ENCODE peak calls at places on chromosomes 1 and 21, in seven cellular contexts. One of them, this sample, is unnamed.

GRCh38 chr1:205664399-205665108 is 15.8 kb downstream of the SLC45A3 start:
- DNase-seq in Panc1: no peak
- DNase-seq in H1: no peak
- DNase-seq in upper lobe of left lung: peak
- DNase-seq in prostate gland: no peak
- DNase-seq in K562: no peak
- DNase-seq in spleen: no peak
- DNase-seq in this sample: peak

GRCh38 chr1:226549937-226550670 is 1.5 kb downstream of the STUM start:
- DNase-seq in Panc1: no peak
- DNase-seq in H1: peak
- DNase-seq in upper lobe of left lung: peak
- DNase-seq in prostate gland: peak
- DNase-seq in K562: peak
- DNase-seq in spleen: no peak
- DNase-seq in this sample: peak

GRCh38 chr1:205645494-205645893 is 13.7 kb upstream of the ELK4 start:
- DNase-seq in Panc1: no peak
- DNase-seq in H1: no peak
- DNase-seq in upper lobe of left lung: no peak
- DNase-seq in prostate gland: no peak
- DNase-seq in K562: no peak
- DNase-seq in spleen: no peak
- DNase-seq in this sample: no peak

GRCh38 chr1:210394281-210394798 is 65.6 kb downstream of the HHAT start:
- DNase-seq in Panc1: no peak
- DNase-seq in H1: no peak
- DNase-seq in upper lobe of left lung: no peak
- DNase-seq in prostate gland: no peak
- DNase-seq in K562: no peak
- DNase-seq in spleen: no peak
- DNase-seq in this sample: no peak

GRCh38 chr21:36236052-36236730 is 79.6 kb downstream of the DOP1B start:
- DNase-seq in Panc1: no peak
- DNase-seq in H1: no peak
- DNase-seq in upper lobe of left lung: no peak
- DNase-seq in prostate gland: no peak
- DNase-seq in K562: no peak
- DNase-seq in spleen: peak
- DNase-seq in this sample: no peak

GRCh38 chr21:22900511-22900910 is 1902.3 kb downstream of the NCAM2 start:
- DNase-seq in Panc1: no peak
- DNase-seq in H1: no peak
- DNase-seq in upper lobe of left lung: no peak
- DNase-seq in prostate gland: no peak
- DNase-seq in K562: no peak
- DNase-seq in spleen: no peak
- DNase-seq in this sample: no peak

GRCh38 chr1:38087676-38088075 is 41.1 kb upstream of the POU3F1 start:
- DNase-seq in Panc1: no peak
- DNase-seq in H1: no peak
- DNase-seq in upper lobe of left lung: no peak
- DNase-seq in prostate gland: no peak
- DNase-seq in K562: no peak
- DNase-seq in spleen: peak
- DNase-seq in this sample: no peak

GRCh38 chr1:18532390-18533170 is 51.9 kb downstream of the KLHDC7A start:
- DNase-seq in Panc1: no peak
- DNase-seq in H1: peak
- DNase-seq in upper lobe of left lung: no peak
- DNase-seq in prostate gland: no peak
- DNase-seq in K562: no peak
- DNase-seq in spleen: peak
- DNase-seq in this sample: no peak

GRCh38 chr1:74811421-74812179 is 78.6 kb downstream of the TYW3 start:
- DNase-seq in Panc1: no peak
- DNase-seq in H1: no peak
- DNase-seq in upper lobe of left lung: no peak
- DNase-seq in prostate gland: no peak
- DNase-seq in K562: no peak
- DNase-seq in spleen: no peak
- DNase-seq in this sample: no peak

GRCh38 chr21:28268685-28269084 is 724.0 kb downstream of the LTN1 start:
- DNase-seq in Panc1: no peak
- DNase-seq in H1: no peak
- DNase-seq in upper lobe of left lung: no peak
- DNase-seq in prostate gland: no peak
- DNase-seq in K562: no peak
- DNase-seq in spleen: no peak
- DNase-seq in this sample: no peak

GRCh38 chr1:25628741-25629421 is 12.3 kb downstream of the MAN1C1 start:
- DNase-seq in Panc1: no peak
- DNase-seq in H1: no peak
- DNase-seq in upper lobe of left lung: no peak
- DNase-seq in prostate gland: no peak
- DNase-seq in K562: no peak
- DNase-seq in spleen: no peak
- DNase-seq in this sample: no peak

GRCh38 chr1:25631750-25632495 is 15.3 kb downstream of the MAN1C1 start:
- DNase-seq in Panc1: no peak
- DNase-seq in H1: peak
- DNase-seq in upper lobe of left lung: no peak
- DNase-seq in prostate gland: no peak
- DNase-seq in K562: no peak
- DNase-seq in spleen: no peak
- DNase-seq in this sample: no peak

GRCh38 chr1:25634896-25635295 is 18.3 kb downstream of the MAN1C1 start:
- DNase-seq in Panc1: no peak
- DNase-seq in H1: no peak
- DNase-seq in upper lobe of left lung: no peak
- DNase-seq in prostate gland: no peak
- DNase-seq in K562: no peak
- DNase-seq in spleen: no peak
- DNase-seq in this sample: no peak

GRCh38 chr1:25626018-25626417 is 9.4 kb downstream of the MAN1C1 start:
- DNase-seq in Panc1: no peak
- DNase-seq in H1: no peak
- DNase-seq in upper lobe of left lung: no peak
- DNase-seq in prostate gland: no peak
- DNase-seq in K562: no peak
- DNase-seq in spleen: no peak
- DNase-seq in this sample: no peak

GRCh38 chr1:25629836-25630235 is 13.2 kb downstream of the MAN1C1 start:
- DNase-seq in Panc1: no peak
- DNase-seq in H1: no peak
- DNase-seq in upper lobe of left lung: no peak
- DNase-seq in prostate gland: no peak
- DNase-seq in K562: no peak
- DNase-seq in spleen: no peak
- DNase-seq in this sample: no peak
- H3K4me3 ChIP-seq in Panc1: no peak
- H3K4me3 ChIP-seq in H1: no peak
- H3K4me3 ChIP-seq in upper lobe of left lung: no peak
- H3K4me3 ChIP-seq in prostate gland: no peak
- H3K4me3 ChIP-seq in K562: no peak
- H3K4me3 ChIP-seq in spleen: no peak
- H3K4me3 ChIP-seq in this sample: no peak

GRCh38 chr1:5889901-5890300 is 102.3 kb downstream of the NPHP4 start:
- DNase-seq in Panc1: no peak
- DNase-seq in H1: no peak
- DNase-seq in upper lobe of left lung: no peak
- DNase-seq in prostate gland: no peak
- DNase-seq in K562: no peak
- DNase-seq in spleen: no peak
- DNase-seq in this sample: no peak

GRCh38 chr1:5891141-5891540 is 101.1 kb downstream of the NPHP4 start:
- DNase-seq in Panc1: no peak
- DNase-seq in H1: no peak
- DNase-seq in upper lobe of left lung: no peak
- DNase-seq in prostate gland: no peak
- DNase-seq in K562: no peak
- DNase-seq in spleen: no peak
- DNase-seq in this sample: no peak

GRCh38 chr1:5889462-5889861 is 102.8 kb downstream of the NPHP4 start:
- DNase-seq in Panc1: no peak
- DNase-seq in H1: no peak
- DNase-seq in upper lobe of left lung: peak
- DNase-seq in prostate gland: no peak
- DNase-seq in K562: no peak
- DNase-seq in spleen: no peak
- DNase-seq in this sample: no peak

GRCh38 chr1:5891736-5892135 is 100.5 kb downstream of the NPHP4 start:
- DNase-seq in Panc1: no peak
- DNase-seq in H1: no peak
- DNase-seq in upper lobe of left lung: peak
- DNase-seq in prostate gland: no peak
- DNase-seq in K562: no peak
- DNase-seq in spleen: no peak
- DNase-seq in this sample: no peak

GRCh38 chr1:5890346-5891106 is 101.7 kb downstream of the NPHP4 start:
- DNase-seq in Panc1: no peak
- DNase-seq in H1: no peak
- DNase-seq in upper lobe of left lung: peak
- DNase-seq in prostate gland: no peak
- DNase-seq in K562: no peak
- DNase-seq in spleen: no peak
- DNase-seq in this sample: no peak
- H3K27ac ChIP-seq in Panc1: no peak
- H3K27ac ChIP-seq in H1: no peak
- H3K27ac ChIP-seq in upper lobe of left lung: no peak
- H3K27ac ChIP-seq in prostate gland: no peak
- H3K27ac ChIP-seq in K562: no peak
- H3K27ac ChIP-seq in spleen: no peak
- H3K27ac ChIP-seq in this sample: no peak

GRCh38 chr1:53681647-53682368 is 57.2 kb downstream of the GLIS1 start:
- DNase-seq in Panc1: no peak
- DNase-seq in H1: peak
- DNase-seq in upper lobe of left lung: no peak
- DNase-seq in prostate gland: peak
- DNase-seq in K562: peak
- DNase-seq in spleen: no peak
- DNase-seq in this sample: peak
- TF ChIP-seq POLR2AphosphoS5 in Panc1: no peak
- TF ChIP-seq POLR2AphosphoS5 in H1: no peak
- TF ChIP-seq POLR2AphosphoS5 in upper lobe of left lung: no peak
- TF ChIP-seq POLR2AphosphoS5 in prostate gland: no peak
- TF ChIP-seq POLR2AphosphoS5 in K562: no peak
- TF ChIP-seq POLR2AphosphoS5 in spleen: no peak
- TF ChIP-seq POLR2AphosphoS5 in this sample: no peak

GRCh38 chr1:66503841-66504470 is 30.0 kb upstream of the SGIP1 start:
- DNase-seq in Panc1: no peak
- DNase-seq in H1: peak
- DNase-seq in upper lobe of left lung: no peak
- DNase-seq in prostate gland: peak
- DNase-seq in K562: peak
- DNase-seq in spleen: no peak
- DNase-seq in this sample: peak
- H3K4me3 ChIP-seq in Panc1: no peak
- H3K4me3 ChIP-seq in H1: no peak
- H3K4me3 ChIP-seq in upper lobe of left lung: no peak
- H3K4me3 ChIP-seq in prostate gland: no peak
- H3K4me3 ChIP-seq in K562: no peak
- H3K4me3 ChIP-seq in spleen: no peak
- H3K4me3 ChIP-seq in this sample: no peak

GRCh38 chr1:203463469-203464062 is 12.0 kb upstream of the PRELP start:
- DNase-seq in Panc1: no peak
- DNase-seq in H1: no peak
- DNase-seq in upper lobe of left lung: no peak
- DNase-seq in prostate gland: no peak
- DNase-seq in K562: no peak
- DNase-seq in spleen: no peak
- DNase-seq in this sample: no peak

GRCh38 chr1:203464226-203464625 is 11.4 kb upstream of the PRELP start:
- DNase-seq in Panc1: no peak
- DNase-seq in H1: no peak
- DNase-seq in upper lobe of left lung: no peak
- DNase-seq in prostate gland: no peak
- DNase-seq in K562: no peak
- DNase-seq in spleen: no peak
- DNase-seq in this sample: no peak

GRCh38 chr1:203465943-203466342 is 9.7 kb upstream of the PRELP start:
- DNase-seq in Panc1: no peak
- DNase-seq in H1: no peak
- DNase-seq in upper lobe of left lung: no peak
- DNase-seq in prostate gland: no peak
- DNase-seq in K562: no peak
- DNase-seq in spleen: no peak
- DNase-seq in this sample: no peak

GRCh38 chr1:203464743-203465142 is 10.9 kb upstream of the PRELP start:
- DNase-seq in Panc1: no peak
- DNase-seq in H1: no peak
- DNase-seq in upper lobe of left lung: no peak
- DNase-seq in prostate gland: no peak
- DNase-seq in K562: no peak
- DNase-seq in spleen: no peak
- DNase-seq in this sample: no peak

DNA sequence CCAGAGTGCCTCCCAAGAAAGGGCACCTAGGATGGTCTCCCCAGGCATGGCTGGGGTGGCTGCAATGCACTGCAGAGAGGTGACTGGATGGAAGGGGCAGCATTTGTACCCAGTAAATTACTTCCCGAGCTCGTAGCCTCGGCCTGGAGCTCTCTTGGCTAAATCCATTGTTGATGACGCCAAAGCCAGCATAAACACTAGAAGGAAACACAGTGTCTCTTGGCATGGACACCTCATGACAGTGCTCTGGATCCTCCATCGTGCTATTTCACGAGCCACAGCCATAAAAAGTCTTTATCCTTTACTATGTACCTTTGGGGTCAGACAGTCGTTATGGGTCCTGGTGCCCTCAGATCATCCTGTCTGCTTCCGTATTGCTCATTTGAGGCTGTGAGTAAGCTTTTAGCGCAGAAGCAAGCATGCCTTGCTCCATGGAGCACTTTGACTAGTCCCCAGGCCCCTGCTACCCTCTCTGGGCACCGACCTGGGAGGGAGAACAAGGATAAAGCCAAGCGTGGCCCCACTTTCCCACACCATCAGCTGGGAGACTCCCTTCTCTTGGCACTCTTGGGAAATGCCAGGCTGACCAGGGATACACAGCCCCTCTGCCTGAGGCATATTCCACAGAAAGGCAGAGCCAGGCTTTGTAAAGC is 10.3 kb upstream of the PRELP start:
- DNase-seq in Panc1: no peak
- DNase-seq in H1: no peak
- DNase-seq in upper lobe of left lung: no peak
- DNase-seq in prostate gland: peak
- DNase-seq in K562: no peak
- DNase-seq in spleen: no peak
- DNase-seq in this sample: no peak
- H3K27ac ChIP-seq in Panc1: no peak
- H3K27ac ChIP-seq in H1: no peak
- H3K27ac ChIP-seq in upper lobe of left lung: peak
- H3K27ac ChIP-seq in prostate gland: peak
- H3K27ac ChIP-seq in K562: no peak
- H3K27ac ChIP-seq in spleen: no peak
- H3K27ac ChIP-seq in this sample: peak